ENCODE peak calls at places on chromosomes 12 and 14, in four cellular contexts. E, C, B and R are unnamed samples.

GRCh38 chr14:50230601-50231474 is 540 bp downstream of the SOS2 start:
- DNase-seq in E (peak; percentile 65), C (peak; percentile 41), B (peak; percentile 92), R (peak; percentile 41)

GRCh38 chr12:20097561-20097960 is 270.8 kb upstream of the PDE3A start:
- DNase-seq in E (no peak), C (no peak), B (no peak), R (no peak)

GRCh38 chr14:86541969-86542368 is 1012.0 kb downstream of the FLRT2 start:
- DNase-seq in E (no peak), C (no peak), B (no peak), R (no peak)

GRCh38 chr14:64388533-64389243 is 535 bp downstream of the MTHFD1 start:
- DNase-seq in E (peak; percentile 24), C (no peak), B (peak; percentile 85), R (peak; percentile 38)

GRCh38 chr12:54231236-54231635 is 42.5 kb upstream of the SMUG1 start:
- DNase-seq in E (no peak), C (no peak), B (no peak), R (no peak)

GRCh38 chr12:12349711-12350665 is at the start of gene MANSC1:
- DNase-seq in E (peak; percentile 77), C (peak; percentile 58), B (peak; percentile 95), R (peak; percentile 78)

GRCh38 chr14:73189651-73190050 is 47.7 kb upstream of the PAPLN start:
- DNase-seq in E (no peak), C (no peak), B (no peak), R (no peak)

GRCh38 chr12:58917699-58918334 is 2.5 kb downstream of the LRIG3 start:
- DNase-seq in E (no peak), C (no peak), B (no peak), R (no peak)

GRCh38 chr14:100212476-100213333 is 26.2 kb upstream of the YY1 start:
- DNase-seq in E (no peak), C (peak; percentile 48), B (peak; percentile 60), R (no peak)

GRCh38 chr12:112979281-112979680 is 962 bp downstream of the OAS2 start:
- DNase-seq in E (no peak), C (no peak), B (peak; percentile 84), R (peak; percentile 37)

DNA sequence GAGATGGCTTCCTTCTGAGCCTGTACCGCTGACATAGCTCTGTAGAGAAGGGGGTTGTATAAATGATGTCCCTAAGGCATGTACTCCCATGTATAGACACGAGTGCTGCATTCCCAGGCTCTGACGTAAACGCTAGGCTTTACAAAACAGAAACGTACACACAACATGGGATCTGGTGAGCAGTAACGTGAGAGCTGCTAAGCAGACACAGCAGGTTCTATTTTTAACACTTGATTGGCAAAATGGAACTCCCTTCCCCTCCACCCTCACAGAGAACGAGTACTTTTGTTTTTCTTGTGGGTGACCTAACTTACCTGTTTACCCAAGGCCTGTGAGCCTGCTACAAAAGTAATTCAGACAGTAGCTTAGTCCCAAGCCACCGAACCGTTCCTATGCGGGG is 36.0 kb downstream of the ACADS start:
- DNase-seq in E (peak; percentile 65), C (no peak), B (no peak), R (peak; percentile 46)
- TF ChIP-seq POLR2AphosphoS5 in E (no peak), C (no peak), B (no peak), R (no peak)

DNA sequence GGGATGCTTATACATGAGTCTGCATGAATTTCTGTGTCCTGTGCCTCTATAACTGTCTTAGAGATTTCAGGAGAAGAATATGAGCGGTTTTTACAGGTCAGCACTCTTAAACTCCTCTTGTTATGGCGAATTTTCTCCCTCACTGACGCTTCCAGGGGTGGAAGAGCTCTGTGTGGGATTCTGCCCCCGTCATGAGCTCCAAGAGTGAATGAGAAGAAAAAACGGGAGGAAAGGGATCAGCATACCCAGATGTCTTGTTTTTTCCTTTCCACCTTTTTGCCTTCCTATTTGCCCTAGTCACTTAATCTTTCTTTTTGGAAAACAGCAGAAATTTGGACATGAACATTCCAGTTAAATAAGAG is 651 bp downstream of the PFKM start:
- DNase-seq in E (no peak), C (no peak), B (no peak), R (no peak)
- H3K4me3 ChIP-seq in E (peak overlapping the region; percentile 64), C (peak overlapping the region; percentile 57), B (peak overlapping the region; percentile 74), R (peak overlapping the region; percentile 65)

DNA sequence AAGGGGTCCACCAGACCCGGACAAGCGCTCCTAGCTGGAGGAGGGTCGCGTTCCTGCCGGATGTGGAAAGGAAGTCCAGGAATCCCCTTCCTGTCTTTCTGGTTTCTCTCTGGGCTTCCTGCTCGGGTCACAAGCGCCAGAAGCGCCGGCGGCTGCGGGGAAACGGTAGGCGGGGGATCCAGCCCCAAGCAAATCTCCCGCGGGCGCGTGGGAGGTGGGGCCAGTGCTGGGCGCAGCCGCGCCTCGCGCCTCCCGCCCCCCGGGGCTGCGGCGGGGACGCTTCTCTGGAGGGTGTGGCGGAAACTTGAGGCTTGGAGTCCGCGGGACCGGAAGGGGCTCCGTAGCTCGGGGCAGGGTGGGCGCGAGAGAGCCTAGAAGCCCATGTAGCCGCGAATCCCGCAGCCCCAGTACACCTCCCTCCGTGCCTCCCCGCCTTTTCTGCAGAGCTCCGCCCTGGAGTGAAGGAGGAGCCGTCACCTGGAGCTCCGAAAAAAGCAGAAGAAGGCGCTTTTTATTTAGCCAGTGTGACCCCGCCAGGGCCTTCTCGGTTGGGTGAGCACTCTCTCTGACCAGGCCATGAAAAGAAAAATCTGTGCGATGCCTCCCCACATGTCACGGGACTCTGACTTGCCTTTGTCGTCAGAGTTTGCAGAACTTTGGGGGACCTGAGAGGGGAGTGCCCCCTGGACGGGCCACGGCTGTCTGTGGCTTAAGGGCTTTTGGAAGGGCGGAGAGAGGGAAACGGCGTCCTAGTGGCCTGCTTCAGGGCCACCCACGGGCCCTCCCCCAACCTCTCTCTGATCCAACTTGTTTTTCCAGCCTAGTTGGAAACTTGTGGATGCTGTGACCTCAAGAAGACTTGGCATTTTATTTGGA is 21.4 kb upstream of the CLEC2D start:
- DNase-seq in E (peak; percentile 88), C (peak; percentile 89), B (peak; percentile 98), R (peak; percentile 79)
- TF ChIP-seq POLR2A in E (peak; percentile 35), C (peak; percentile 72), B (peak; percentile 74), R (peak; percentile 14)

DNA sequence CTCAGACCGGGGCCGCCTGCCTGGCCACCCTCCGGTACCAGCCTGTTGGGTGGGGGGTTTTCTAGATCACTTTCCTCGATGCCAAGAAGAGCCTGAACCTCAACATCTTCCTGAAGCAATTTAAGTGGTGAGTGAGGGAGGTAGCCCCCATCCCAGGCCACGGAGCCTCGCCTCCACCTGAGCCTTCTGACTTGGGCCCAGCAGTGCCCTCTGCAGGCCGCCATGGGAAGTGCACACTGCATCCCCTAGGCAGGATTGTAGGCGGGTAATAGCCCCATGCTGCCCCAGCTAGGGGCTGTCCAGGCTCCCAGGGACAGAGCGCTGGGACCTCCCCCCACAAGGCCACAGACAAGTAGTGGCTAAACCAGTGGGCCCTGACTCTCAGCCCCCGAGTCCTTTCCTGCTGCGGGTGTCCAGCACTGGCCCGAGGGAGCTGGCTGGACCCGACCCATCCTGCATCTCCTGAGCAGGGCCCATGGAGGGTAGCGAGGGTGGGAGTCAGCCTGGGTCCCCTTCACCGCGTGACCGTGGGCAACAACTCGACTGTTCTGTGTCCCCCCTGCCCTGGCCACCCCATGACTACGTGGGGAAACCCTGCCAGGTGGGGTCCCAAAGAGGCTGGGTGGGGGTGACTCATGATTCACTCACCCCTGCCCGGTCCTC is 15.3 kb upstream of the ADSS1 start:
- DNase-seq in E (peak; percentile 64), C (peak; percentile 85), B (peak; percentile 91), R (peak; percentile 81)
- TF ChIP-seq POLR2AphosphoS5 in E (no peak), C (no peak), B (peak; percentile 67), R (peak; percentile 43)

GRCh38 chr14:105091335-105092123 is 26.3 kb upstream of the GPR132 start:
- DNase-seq in E (peak; percentile 87), C (no peak), B (peak; percentile 86), R (peak; percentile 94)
- H3K4me3 ChIP-seq in E (peak overlapping the region; percentile 59), C (no peak overlapping the region), B (no peak overlapping the region), R (no peak overlapping the region)

DNA sequence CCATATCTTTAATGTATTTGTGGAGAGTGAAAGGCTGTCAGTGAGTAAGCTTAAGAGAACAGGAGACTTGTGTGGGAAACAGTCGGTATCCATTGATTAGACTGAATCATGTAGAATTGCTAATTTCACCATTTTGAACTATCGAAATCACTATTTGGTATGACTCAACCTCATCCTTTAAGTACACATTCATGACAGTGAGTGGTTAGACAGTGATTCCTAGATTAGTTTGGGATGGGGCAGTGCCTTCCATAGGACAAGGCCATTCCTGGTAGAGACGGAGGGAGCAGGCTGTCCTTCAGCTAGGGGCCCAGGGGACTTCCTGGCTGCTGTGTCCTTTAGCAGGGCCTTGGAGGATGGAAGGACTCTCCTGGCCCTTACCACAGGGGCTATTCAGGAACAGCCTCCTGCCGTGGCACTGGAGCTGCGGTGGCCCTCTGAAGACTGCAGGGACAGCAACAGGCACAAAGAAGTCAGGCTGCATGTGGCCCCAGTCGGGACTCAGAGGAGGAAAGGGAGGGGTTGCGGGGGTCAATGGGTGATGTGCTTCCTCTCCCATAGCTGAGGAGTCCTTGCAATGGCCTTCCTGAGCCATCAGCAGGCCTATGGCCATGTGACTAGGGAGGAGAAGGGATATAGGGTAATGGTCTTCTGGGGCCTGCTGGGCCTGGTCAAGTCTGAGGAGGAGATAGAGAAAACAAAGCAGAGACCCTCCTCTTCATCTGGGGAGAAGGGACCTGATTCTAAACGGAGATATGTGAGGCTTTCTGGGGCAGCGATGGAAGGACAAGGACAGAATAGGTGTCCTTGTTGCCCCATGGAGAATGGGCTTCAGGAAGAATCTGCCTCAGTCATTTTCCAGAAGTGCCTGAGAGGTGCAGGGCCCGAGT is 11.2 kb downstream of the SERPINA1 start:
- DNase-seq in E (no peak), C (no peak), B (no peak), R (no peak)
- TF ChIP-seq POLR2A in E (no peak), C (no peak), B (no peak), R (no peak)

GRCh38 chr12:88083634-88084033 is 54.4 kb upstream of the C12orf50 start:
- DNase-seq in E (no peak), C (no peak), B (no peak), R (no peak)
- TF ChIP-seq POLR2AphosphoS5 in E (no peak), C (no peak), B (no peak), R (no peak)

DNA sequence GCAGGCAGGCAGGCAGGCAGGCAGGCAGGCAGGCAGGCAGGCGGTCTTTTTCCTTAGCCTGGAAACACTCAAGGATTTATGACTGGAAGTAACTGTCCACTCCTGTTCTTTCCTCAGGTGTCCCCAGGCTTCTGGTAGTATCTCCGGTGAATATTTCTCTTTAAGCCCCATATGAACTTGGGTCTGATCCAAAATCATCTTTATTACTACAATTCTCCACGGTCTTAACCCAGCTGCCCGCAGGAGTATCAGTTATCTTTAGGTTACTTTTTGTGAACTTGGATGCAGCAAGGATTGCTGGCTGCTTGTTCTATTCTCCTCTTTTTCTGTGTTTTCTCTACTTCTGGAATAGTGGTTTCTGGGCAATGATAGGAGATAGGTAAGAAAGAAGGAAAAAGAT is 3.3 kb downstream of the CSRNP2 start:
- DNase-seq in E (no peak), C (no peak), B (no peak), R (no peak)
- H3K4me3 ChIP-seq in E (no peak overlapping the region), C (no peak overlapping the region), B (no peak overlapping the region), R (no peak overlapping the region)

DNA sequence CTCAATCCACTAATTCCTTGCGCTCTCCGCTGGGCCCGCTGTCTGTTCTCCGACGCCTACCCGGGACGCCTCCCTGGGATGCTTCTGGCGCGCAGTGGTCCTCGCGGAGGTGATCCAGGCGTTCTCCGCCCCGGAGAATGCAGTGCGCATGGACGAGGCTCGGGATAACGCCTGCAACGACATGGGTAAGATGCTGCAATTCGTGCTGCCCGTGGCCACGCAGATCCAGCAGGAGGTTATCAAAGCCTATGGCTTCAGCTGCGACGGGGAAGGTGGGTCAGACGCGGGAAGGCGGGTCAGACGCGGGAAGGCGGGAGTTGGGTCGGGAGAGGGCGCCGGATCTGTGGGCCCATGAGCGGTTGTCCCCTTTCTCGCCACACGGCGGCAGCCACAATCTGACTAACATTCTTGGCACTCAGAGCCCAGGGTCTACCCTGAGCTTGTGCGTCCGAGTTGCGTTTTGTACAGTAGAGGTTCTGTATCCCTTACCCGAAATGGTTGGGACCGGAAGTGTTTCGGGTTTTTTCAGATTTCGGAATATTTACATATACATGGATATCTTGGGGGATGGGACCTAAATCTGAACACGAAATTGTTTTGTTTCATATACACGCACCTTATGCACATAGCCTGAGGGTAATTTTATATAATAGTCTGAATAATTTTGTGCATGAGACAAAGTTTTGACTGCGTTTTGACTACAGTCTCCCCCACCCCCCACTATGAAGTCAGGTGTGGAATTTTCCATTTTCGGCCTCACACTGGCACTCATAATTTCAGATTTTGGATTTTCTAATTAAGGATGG is 762 bp downstream of the C12orf57 start:
- DNase-seq in E (peak; percentile 96), C (peak; percentile 73), B (peak; percentile 96), R (peak; percentile 95)
- TF ChIP-seq POLR2A in E (peak; percentile 23), C (no peak), B (no peak), R (peak; percentile 52)